ENCODE peak calls at places on chromosomes 12 and 14, in five cellular contexts. O, S, A, V and W are unnamed samples.

GRCh38 chr14:39266589-39266870 is 32.8 kb downstream of the MIA2 start:
- DNase-seq in S (no peak), A (peak), O (peak), V (no peak), W (no peak)

GRCh38 chr12:46830731-46831334 is 5.0 kb upstream of the SLC38A4 start:
- DNase-seq in A (no peak), O (no peak), V (peak), S (no peak), W (no peak)

GRCh38 chr14:50955373-50956043 is 11.2 kb upstream of the PYGL start:
- DNase-seq in S (peak), O (no peak), A (peak), V (no peak), W (peak)

GRCh38 chr14:41604793-41605534 is 1.7 kb upstream of the LRFN5 start:
- DNase-seq in A (no peak), O (no peak), V (peak), S (no peak), W (no peak)

GRCh38 chr12:131105351-131105735 is 151.6 kb downstream of the ADGRD1 start:
- DNase-seq in A (no peak), S (no peak), V (no peak), O (no peak), W (no peak)

GRCh38 chr12:115998119-115998633 is 279.3 kb downstream of the MED13L start:
- DNase-seq in A (peak), O (no peak), S (peak), V (no peak), W (no peak)

GRCh38 chr12:90342081-90342480 is 612.9 kb downstream of the CCER1 start:
- DNase-seq in A (no peak), O (no peak), V (no peak), S (no peak), W (no peak)

GRCh38 chr12:74780458-74781241 is 243.0 kb downstream of the ATXN7L3B start:
- DNase-seq in S (no peak), O (no peak), V (no peak), A (no peak), W (no peak)

GRCh38 chr12:10033783-10034381 is 3.4 kb downstream of the CLEC9A start:
- DNase-seq in A (no peak), V (no peak), S (peak), O (no peak), W (no peak)

GRCh38 chr14:68695326-68695768 is 97.5 kb downstream of the ZFP36L1 start:
- DNase-seq in A (no peak), O (no peak), S (peak), V (no peak), W (no peak)

GRCh38 chr12:118617922-118618450 is 241.6 kb downstream of the SUDS3 start:
- DNase-seq in V (no peak), O (no peak), A (no peak), S (no peak), W (no peak)

GRCh38 chr12:50589650-50590435 is 85.1 kb downstream of the DIP2B start:
- DNase-seq in V (no peak), S (peak), A (no peak), O (no peak), W (no peak)

GRCh38 chr14:24565766-24566165 is 10.3 kb downstream of the CTSG start:
- DNase-seq in O (no peak), V (no peak), A (no peak), S (no peak), W (no peak)

GRCh38 chr12:10722905-10723866 is at the start of gene YBX3:
- DNase-seq in O (peak), S (peak), V (peak), A (peak), W (peak)

GRCh38 chr14:68391292-68392014 is 401.4 kb downstream of the ZFP36L1 start:
- DNase-seq in V (no peak), A (no peak), O (no peak), S (peak), W (no peak)

GRCh38 chr12:125065021-125065752 is at the start of gene AACS:
- DNase-seq in O (peak), S (peak), A (peak), V (peak), W (peak)

GRCh38 chr12:73106896-73107295 is 834.7 kb downstream of the TRHDE start:
- DNase-seq in S (no peak), V (no peak), O (no peak), A (no peak), W (no peak)

GRCh38 chr14:100539766-100540140 is 47.5 kb downstream of the BEGAIN start:
- DNase-seq in O (no peak), S (no peak), A (no peak), V (peak), W (no peak)

GRCh38 chr14:75881986-75882385 is 99.8 kb downstream of the TGFB3 start:
- DNase-seq in A (no peak), S (no peak), O (no peak), V (no peak), W (no peak)

GRCh38 chr14:104799657-104800599 is 973 bp upstream of the ZBTB42 start:
- DNase-seq in S (peak), V (peak), A (peak), O (peak), W (no peak)

GRCh38 chr12:113439606-113440030 is 17.4 kb downstream of the SDSL start:
- DNase-seq in A (peak), O (peak), S (peak), V (peak), W (no peak)

GRCh38 chr12:109153711-109154434 is 37.5 kb downstream of the ACACB start:
- DNase-seq in O (peak), A (peak), S (peak), V (no peak), W (no peak)

GRCh38 chr12:3199551-3200031 is 122.4 kb downstream of the TSPAN9 start:
- DNase-seq in A (no peak), V (no peak), O (no peak), S (no peak), W (no peak)

GRCh38 chr14:99790978-99791376 is 2.2 kb upstream of the EML1 start:
- DNase-seq in S (no peak), A (no peak), O (no peak), V (no peak), W (no peak)

GRCh38 chr14:72332054-72332453 is 399.8 kb downstream of the RGS6 start:
- DNase-seq in V (no peak), O (no peak), A (no peak), S (no peak), W (no peak)

GRCh38 chr12:104498211-104498801 is 41.6 kb downstream of the CHST11 start:
- DNase-seq in O (no peak), A (no peak), V (no peak), S (no peak), W (no peak)

GRCh38 chr12:11307143-11307542 is 3.1 kb downstream of the PRB4 start:
- DNase-seq in O (no peak), S (no peak), V (no peak), A (no peak), W (no peak)

GRCh38 chr14:68681256-68681655 is 111.6 kb downstream of the ZFP36L1 start:
- DNase-seq in V (no peak), O (no peak), S (no peak), A (no peak), W (no peak)

DNA sequence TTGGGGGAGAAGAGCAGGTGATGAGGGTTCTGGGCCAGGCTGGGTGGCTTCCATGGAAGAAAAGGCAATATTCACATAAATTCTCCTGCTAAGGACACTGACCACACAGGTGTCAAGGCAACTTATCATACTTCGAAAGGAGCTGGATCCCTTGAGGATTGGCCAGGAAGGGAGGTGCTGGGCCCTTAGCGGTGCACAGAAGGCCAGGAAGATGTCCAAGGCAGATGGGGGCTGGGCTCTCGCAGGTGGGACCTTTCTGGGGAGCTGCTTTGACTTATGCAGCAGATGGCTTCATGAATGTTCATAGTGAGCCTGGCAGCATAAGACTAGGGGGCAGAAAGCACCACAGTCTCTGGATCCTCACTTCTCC is 3.9 kb downstream of the CD63 start:
- DNase-seq in V (no peak), S (no peak), O (no peak), A (no peak), W (no peak)
- TF ChIP-seq CTCF in V (no peak), S (no peak), O (no peak), A (no peak), W (no peak)

GRCh38 chr14:23168246-23168645 is 15.2 kb downstream of the SLC7A8 start:
- DNase-seq in O (no peak), S (no peak), A (no peak), V (no peak), W (no peak)
- TF ChIP-seq POLR2AphosphoS5 in O (no peak), S (no peak), A (no peak), V (no peak), W (no peak)

GRCh38 chr12:64625243-64626077 is 15.2 kb downstream of the RASSF3 start:
- DNase-seq in V (no peak), A (peak), O (peak), S (peak), W (peak)
- TF ChIP-seq CTCF in V (no peak), A (no peak), O (no peak), S (no peak), W (no peak)

DNA sequence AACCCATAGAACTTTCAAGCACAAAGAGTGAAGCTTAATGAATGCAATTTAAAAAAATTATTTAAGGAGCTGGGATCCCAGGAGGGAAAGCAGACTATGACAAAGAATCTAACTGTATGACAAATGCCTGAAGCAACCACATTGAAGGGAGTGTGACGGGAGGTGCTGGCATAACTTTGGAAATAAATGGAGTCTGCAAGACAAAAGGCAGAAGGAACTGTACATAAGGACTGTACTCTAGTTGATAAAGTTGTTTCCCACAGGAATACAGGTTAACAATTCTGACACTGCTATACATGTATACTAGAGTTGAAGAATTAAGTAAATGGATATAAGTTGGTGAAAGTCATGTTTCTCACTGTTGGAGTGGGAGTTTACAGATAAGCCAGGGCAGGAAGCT is 41.2 kb upstream of the WSCD2 start:
- DNase-seq in V (no peak), O (no peak), S (no peak), A (no peak), W (no peak)
- TF ChIP-seq POLR2AphosphoS5 in V (no peak), O (no peak), S (no peak), A (no peak), W (no peak)

GRCh38 chr14:35944847-35945246 is 118.7 kb downstream of the BRMS1L start:
- DNase-seq in O (no peak), S (no peak), A (peak), V (no peak), W (no peak)
- TF ChIP-seq CTCF in O (no peak), S (no peak), A (no peak), V (no peak), W (no peak)

GRCh38 chr12:59393506-59393905 is 202.3 kb upstream of the SLC16A7 start:
- DNase-seq in V (no peak), O (no peak), A (no peak), S (no peak), W (no peak)

GRCh38 chr12:59398164-59398563 is 197.7 kb upstream of the SLC16A7 start:
- DNase-seq in S (no peak), O (no peak), V (no peak), A (no peak), W (no peak)

GRCh38 chr12:59396519-59396918 is 199.3 kb upstream of the SLC16A7 start:
- DNase-seq in V (no peak), S (no peak), A (no peak), O (peak), W (no peak)

GRCh38 chr12:59401862-59402261 is 194.0 kb upstream of the SLC16A7 start:
- DNase-seq in V (no peak), O (no peak), A (no peak), S (no peak), W (no peak)

GRCh38 chr12:59396941-59397340 is 198.9 kb upstream of the SLC16A7 start:
- DNase-seq in O (no peak), V (no peak), S (no peak), A (no peak), W (no peak)
- TF ChIP-seq POLR2AphosphoS5 in O (no peak), V (no peak), S (no peak), A (no peak), W (no peak)

DNA sequence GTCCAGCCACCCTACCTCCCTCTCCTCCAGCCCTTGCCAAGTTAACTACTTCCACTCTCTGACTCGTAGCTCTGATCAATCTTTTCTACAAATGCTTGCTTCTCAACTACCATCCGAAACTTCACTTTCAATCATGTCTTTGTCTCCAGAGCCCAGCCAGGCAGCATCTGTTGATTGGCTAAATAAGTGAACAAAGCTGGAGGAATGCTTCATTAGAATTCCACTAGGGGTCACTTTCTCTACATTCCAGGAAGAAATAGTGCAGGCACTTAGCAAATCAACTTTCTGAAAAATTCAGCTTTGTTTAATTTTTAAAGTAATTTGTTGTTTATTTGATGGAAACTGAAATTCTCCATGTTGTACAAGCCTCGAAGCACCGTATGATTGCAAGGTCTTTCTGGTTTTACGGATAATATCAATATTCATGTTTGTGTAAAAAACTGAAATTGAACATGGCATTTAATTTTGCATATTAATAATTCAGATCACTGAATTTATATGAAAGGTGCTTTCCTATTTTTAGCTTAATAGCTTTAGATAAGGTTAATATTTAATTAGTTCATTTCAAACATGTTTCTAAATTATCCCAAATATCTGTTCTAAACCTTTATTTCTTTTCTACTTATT is 32.4 kb upstream of the HELB start:
- DNase-seq in O (no peak), S (peak), A (no peak), V (no peak), W (peak)
- TF ChIP-seq CTCF in O (peak), S (peak), A (peak), V (peak), W (peak)

DNA sequence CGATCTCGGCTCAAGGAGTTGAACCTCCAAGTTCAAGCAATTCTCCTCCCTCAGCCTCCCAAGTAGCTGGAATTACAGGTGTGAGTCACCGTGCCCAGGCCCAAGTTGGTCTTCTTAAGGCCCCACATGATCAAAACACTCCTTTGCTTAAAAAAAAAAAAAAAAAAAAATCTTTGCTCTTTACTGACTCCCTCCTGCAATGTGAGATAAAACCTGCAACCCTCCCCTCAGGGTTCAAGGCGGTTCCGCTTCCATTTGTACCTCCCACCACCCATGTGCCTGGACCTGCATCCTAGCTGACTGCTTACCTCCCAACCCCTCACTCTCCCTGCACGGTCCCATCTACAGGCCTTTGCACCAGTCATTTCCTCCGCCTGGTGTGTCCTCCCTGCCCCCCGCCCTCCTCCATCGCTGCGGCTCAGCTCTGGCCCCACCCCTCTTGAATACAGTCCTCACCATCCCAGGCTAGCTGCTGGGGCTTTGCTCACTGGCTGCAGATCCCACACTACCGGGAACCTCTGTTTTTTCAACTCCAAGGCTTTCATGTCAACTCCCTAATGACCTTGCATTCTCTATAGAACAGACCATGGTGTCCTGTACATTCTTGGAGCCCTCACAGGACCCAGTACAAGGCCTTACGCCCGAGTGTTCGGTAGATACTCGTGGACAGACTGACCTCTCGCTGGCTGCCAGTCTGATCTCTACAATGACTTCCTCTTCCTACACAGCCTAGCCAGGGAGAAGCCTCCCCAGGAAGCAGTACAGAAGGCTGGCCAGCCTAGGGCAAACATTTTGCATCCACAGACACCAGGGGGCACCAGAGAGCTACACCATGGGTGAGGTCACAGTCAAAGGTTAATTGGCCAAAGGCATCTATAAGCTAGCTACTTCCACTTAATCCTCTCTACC is 14.2 kb upstream of the PNMA1 start:
- DNase-seq in V (no peak), S (peak), A (peak), O (peak), W (no peak)
- TF ChIP-seq POLR2AphosphoS5 in V (peak), S (peak), A (no peak), O (peak), W (no peak)